ENCODE peak calls at places on chromosome 7, in nine cellular contexts. G is fibroblast of lung, R is OCI-LY7, C is upper lobe of right lung, D is pancreas, J is cardiac muscle cell, Q is cardiac fibroblast, T is osteocyte, P is stomach. V is an unnamed sample.

GRCh38 chr7:139341776-139342244 is 673 bp downstream of the FMC1 start:
- DNase-seq in D (no peak), J (no peak), G (no peak), Q (no peak), T (no peak), C (no peak), P (no peak), R (no peak), V (no peak)

GRCh38 chr7:151139071-151139521 is 28.4 kb downstream of the GBX1 start:
- DNase-seq in J (no peak), G (no peak), T (no peak), Q (no peak), R (no peak), D (no peak), C (peak; percentile 57), P (no peak), V (no peak)

GRCh38 chr7:138924551-138925225 is 56.5 kb downstream of the KIAA1549 start:
- DNase-seq in R (no peak), P (no peak), J (no peak), T (no peak), Q (peak; percentile 12), C (no peak), G (no peak), D (no peak), V (no peak)

GRCh38 chr7:4048336-4048735 is 633.8 kb upstream of the FOXK1 start:
- DNase-seq in Q (no peak), T (peak; percentile 77), J (no peak), C (no peak), P (no peak), G (no peak), D (no peak), R (no peak), V (no peak)

GRCh38 chr7:157568785-157569584 is 232.2 kb downstream of the DNAJB6 start:
- DNase-seq in D (peak; percentile 42), T (no peak), R (peak; percentile 4), P (peak; percentile 29), Q (peak; percentile 46), C (peak; percentile 74), J (no peak), G (peak; percentile 28), V (no peak)

GRCh38 chr7:30421647-30422196 is 56.9 kb downstream of the NOD1 start:
- DNase-seq in C (no peak), D (no peak), R (no peak), J (no peak), Q (no peak), P (no peak), G (no peak), T (no peak), V (no peak)

GRCh38 chr7:38241071-38241470 is 32.4 kb downstream of the TARP start:
- DNase-seq in R (no peak), J (no peak), G (no peak), P (no peak), Q (no peak), T (no peak), D (no peak), C (no peak), V (no peak)

GRCh38 chr7:96920713-96921112 is 84.6 kb upstream of the DLX6 start:
- DNase-seq in P (no peak), T (no peak), R (no peak), J (no peak), C (no peak), G (no peak), Q (no peak), D (no peak), V (no peak)

GRCh38 chr7:128352138-128352537 is 8.4 kb upstream of the RBM28 start:
- DNase-seq in T (peak; percentile 80), R (no peak), J (peak; percentile 62), P (peak; percentile 77), Q (peak; percentile 59), C (peak; percentile 79), D (peak; percentile 53), G (peak; percentile 26), V (no peak)

GRCh38 chr7:139620676-139621344 is 97.3 kb downstream of the CLEC2L start:
- DNase-seq in G (peak; percentile 16), Q (peak; percentile 26), R (peak; percentile 41), C (peak; percentile 72), P (peak; percentile 44), J (peak; percentile 48), D (no peak), T (no peak), V (no peak)

GRCh38 chr7:12094365-12094921 is 116.7 kb upstream of the TMEM106B start:
- DNase-seq in D (no peak), Q (peak; percentile 4), G (no peak), P (no peak), R (no peak), T (no peak), J (peak; percentile 5), C (no peak), V (no peak)

GRCh38 chr7:107946451-107946850 is 55.5 kb downstream of the DLD start:
- DNase-seq in T (no peak), P (no peak), R (no peak), D (no peak), J (no peak), C (no peak), Q (no peak), G (no peak), V (no peak)

GRCh38 chr7:128073671-128074070 is 42.4 kb upstream of the LRRC4 start:
- DNase-seq in C (no peak), J (no peak), D (no peak), T (no peak), Q (no peak), P (no peak), G (no peak), R (no peak), V (no peak)

GRCh38 chr7:17939670-17940301 is 508 bp downstream of the SNX13 start:
- DNase-seq in R (peak; percentile 44), P (peak; percentile 54), C (peak; percentile 73), G (peak; percentile 36), Q (peak; percentile 22), T (no peak), J (peak; percentile 37), D (peak; percentile 31), V (no peak)

GRCh38 chr7:157404845-157405481 is 68.2 kb downstream of the DNAJB6 start:
- DNase-seq in T (no peak), D (no peak), P (no peak), G (peak; percentile 76), Q (peak; percentile 91), C (peak; percentile 63), R (no peak), J (no peak), V (peak; percentile 67)

GRCh38 chr7:130986271-130986690 is 252.3 kb upstream of the KLF14 start:
- DNase-seq in P (no peak), Q (peak; percentile 73), J (no peak), G (peak; percentile 47), T (no peak), C (no peak), D (no peak), R (no peak), V (no peak)

GRCh38 chr7:70240873-70241272 is 642.6 kb downstream of the AUTS2 start:
- DNase-seq in J (no peak), P (no peak), D (no peak), G (no peak), R (no peak), Q (no peak), T (no peak), C (no peak), V (no peak)

GRCh38 chr7:80134536-80135305 is at the start of gene GNAI1:
- DNase-seq in J (peak; percentile 90), D (peak; percentile 64), C (peak; percentile 86), Q (peak; percentile 88), G (peak; percentile 81), R (no peak), P (peak; percentile 68), T (peak; percentile 95), V (peak; percentile 57)

GRCh38 chr7:5266148-5267028 is 16.4 kb upstream of the SLC29A4 start:
- DNase-seq in R (no peak), J (no peak), T (no peak), Q (no peak), D (no peak), C (no peak), G (no peak), P (no peak), V (no peak)
- TF ChIP-seq CTCF in R (no peak), J (no peak), T (no peak), Q (no peak), D (no peak), C (no peak), G (no peak), P (no peak), V (no peak)

GRCh38 chr7:28623863-28624262 is 211.5 kb downstream of the CREB5 start:
- DNase-seq in P (no peak), C (no peak), R (peak; percentile 51), T (no peak), Q (no peak), J (no peak), D (no peak), G (no peak), V (no peak)
- TF ChIP-seq CTCF in P (no peak), C (peak; percentile 13), R (peak; percentile 83), T (no peak), Q (no peak), J (peak; percentile 16), D (no peak), G (no peak), V (no peak)

GRCh38 chr7:106050002-106050742 is 61.9 kb downstream of the SYPL1 start:
- DNase-seq in P (no peak), G (peak; percentile 71), R (no peak), Q (peak; percentile 91), J (no peak), D (no peak), T (no peak), C (no peak), V (no peak)
- TF ChIP-seq CTCF in P (no peak), G (no peak), R (peak; percentile 56), Q (peak; percentile 19), J (peak; percentile 56), D (no peak), T (peak; percentile 21), C (no peak), V (peak; percentile 28)

GRCh38 chr7:141674201-141674671 is 27.7 kb downstream of the DENND11 start:
- DNase-seq in D (no peak), P (no peak), R (no peak), Q (peak; percentile 57), T (no peak), G (no peak), C (no peak), J (no peak), V (no peak)

GRCh38 chr7:141676618-141677017 is 25.3 kb downstream of the DENND11 start:
- DNase-seq in D (no peak), P (no peak), J (no peak), C (no peak), T (no peak), Q (peak; percentile 26), R (no peak), G (no peak), V (no peak)

GRCh38 chr7:141671705-141672496 is 30.1 kb downstream of the DENND11 start:
- DNase-seq in D (no peak), T (no peak), J (no peak), C (no peak), G (no peak), P (no peak), R (no peak), Q (no peak), V (no peak)

GRCh38 chr7:141675431-141676210 is 26.3 kb downstream of the DENND11 start:
- DNase-seq in P (no peak), G (no peak), C (no peak), Q (no peak), T (no peak), J (no peak), D (no peak), R (no peak), V (no peak)

DNA sequence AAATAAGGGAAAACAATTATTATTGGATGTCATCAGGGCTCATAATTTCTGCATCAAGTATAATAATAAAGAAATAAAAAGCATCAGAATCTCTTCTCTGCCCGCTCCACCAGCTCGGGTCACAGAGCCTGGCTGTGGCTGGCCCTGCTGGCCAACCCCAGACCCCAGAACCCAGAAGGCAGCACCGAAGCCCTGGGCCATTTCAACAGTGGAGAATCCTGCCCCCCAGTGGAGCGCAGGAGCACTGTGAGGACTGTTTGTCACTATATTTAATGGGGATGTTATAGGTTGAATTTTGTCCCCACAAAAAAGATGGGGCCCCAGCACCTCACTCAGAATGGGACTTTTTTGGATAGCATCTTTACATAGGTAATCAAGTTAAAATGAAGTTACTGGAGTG is 27.3 kb downstream of the DENND11 start:
- DNase-seq in J (no peak), D (no peak), C (no peak), R (peak; percentile 5), G (no peak), T (no peak), P (no peak), Q (no peak), V (no peak)
- TF ChIP-seq CTCF in J (peak; percentile 42), D (peak; percentile 13), C (peak; percentile 39), R (peak; percentile 76), G (no peak), T (peak; percentile 28), P (peak; percentile 30), Q (peak; percentile 41), V (peak; percentile 6)

V was measured in AG09319.